ENCODE peak calls at places on chromosomes 11 and 22, in ten cellular contexts. A, H, Q, W, I, O, L, G, D and V are unnamed samples.

GRCh38 chr11:71223671-71224660 is 28.4 kb downstream of the SHANK2 start:
- DNase-seq in L (no peak), W (no peak), G (no peak), D (no peak), H (no peak), I (no peak), A (no peak), O (no peak), Q (no peak), V (no peak)

GRCh38 chr11:118843518-118843917 is 40.2 kb upstream of the CXCR5 start:
- DNase-seq in Q (no peak), H (no peak), O (no peak), W (no peak), A (no peak), L (no peak), I (no peak), D (no peak), G (no peak), V (no peak)

GRCh38 chr11:1008001-1008400 is 28.5 kb downstream of the MUC6 start:
- DNase-seq in H (no peak), O (no peak), L (no peak), I (no peak), D (no peak), W (no peak), G (no peak), A (no peak), Q (no peak), V (no peak)

GRCh38 chr11:68574308-68574707 is 110.0 kb upstream of the GAL start:
- DNase-seq in A (no peak), W (no peak), G (no peak), D (no peak), O (no peak), H (no peak), L (peak), Q (no peak), I (peak), V (peak)

GRCh38 chr11:16154715-16155396 is 201.5 kb downstream of the SOX6 start:
- DNase-seq in I (no peak), Q (no peak), D (no peak), L (peak), A (no peak), W (no peak), G (no peak), O (peak), H (no peak), V (peak)

GRCh38 chr11:9861860-9862725 is 198.2 kb downstream of the SWAP70 start:
- DNase-seq in H (peak), Q (no peak), O (peak), G (peak), W (no peak), I (peak), A (peak), L (peak), D (no peak), V (peak)

GRCh38 chr11:46686886-46687810 is 13.3 kb downstream of the ARHGAP1 start:
- DNase-seq in D (no peak), I (peak), W (no peak), G (no peak), O (no peak), H (no peak), L (peak), Q (no peak), A (peak), V (peak)

GRCh38 chr22:48665286-48666010 is 1162.2 kb downstream of the BRD1 start:
- DNase-seq in H (no peak), G (no peak), Q (no peak), L (no peak), A (no peak), W (no peak), I (no peak), D (no peak), O (no peak), V (no peak)

GRCh38 chr22:37229805-37230672 is 14.0 kb downstream of the RAC2 start:
- DNase-seq in G (no peak), W (peak), D (no peak), O (no peak), Q (no peak), I (peak), L (peak), H (no peak), A (no peak), V (peak)

DNA sequence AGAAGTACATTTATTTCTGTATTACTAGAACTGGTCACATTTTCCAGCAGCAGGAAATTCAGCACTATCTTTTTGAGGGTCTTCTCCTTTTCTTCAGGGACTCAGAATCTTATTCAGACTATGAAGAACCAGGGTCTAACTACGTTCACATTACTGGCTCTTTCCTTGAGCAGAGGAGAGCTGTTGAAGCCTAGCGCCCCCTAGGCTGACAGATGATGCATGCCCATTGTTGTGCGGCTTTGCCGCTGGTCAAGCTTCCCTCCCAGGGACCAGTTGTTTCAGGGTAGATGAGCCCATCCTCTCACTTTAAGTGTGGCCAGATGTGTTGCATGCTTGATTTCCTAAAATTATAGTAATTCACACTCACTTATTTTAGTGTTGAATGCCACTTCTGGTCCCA is 168.2 kb upstream of the PDGFD start:
- DNase-seq in Q (no peak), O (peak), I (no peak), A (no peak), H (peak), D (no peak), L (no peak), G (peak), W (no peak), V (no peak)
- TF ChIP-seq CTCF in Q (peak), O (peak), I (no peak), A (no peak), H (peak), D (no peak), L (peak), G (peak), W (no peak), V (peak)

GRCh38 chr11:66157182-66157864 is 87.3 kb downstream of the PACS1 start:
- DNase-seq in O (no peak), Q (no peak), I (peak), A (no peak), H (no peak), G (no peak), L (no peak), D (no peak), W (no peak), V (peak)
- TF ChIP-seq CTCF in O (no peak), Q (no peak), I (no peak), A (no peak), H (no peak), G (no peak), L (no peak), D (no peak), W (no peak), V (peak)

GRCh38 chr11:27231519-27231918 is 131.5 kb downstream of the CCDC34 start:
- DNase-seq in L (no peak), G (no peak), H (no peak), D (no peak), I (no peak), O (no peak), W (no peak), Q (no peak), A (no peak), V (no peak)

GRCh38 chr11:27233654-27234042 is 129.4 kb downstream of the CCDC34 start:
- DNase-seq in L (no peak), I (no peak), G (no peak), W (no peak), A (no peak), Q (no peak), H (no peak), O (no peak), D (no peak), V (no peak)

GRCh38 chr11:27234961-27235360 is 128.1 kb downstream of the CCDC34 start:
- DNase-seq in A (no peak), Q (no peak), H (no peak), L (no peak), D (no peak), W (no peak), I (no peak), O (no peak), G (no peak), V (no peak)

GRCh38 chr11:27237641-27238040 is 125.4 kb downstream of the CCDC34 start:
- DNase-seq in H (no peak), Q (no peak), L (no peak), I (no peak), G (no peak), D (no peak), W (no peak), O (no peak), A (no peak), V (no peak)

DNA sequence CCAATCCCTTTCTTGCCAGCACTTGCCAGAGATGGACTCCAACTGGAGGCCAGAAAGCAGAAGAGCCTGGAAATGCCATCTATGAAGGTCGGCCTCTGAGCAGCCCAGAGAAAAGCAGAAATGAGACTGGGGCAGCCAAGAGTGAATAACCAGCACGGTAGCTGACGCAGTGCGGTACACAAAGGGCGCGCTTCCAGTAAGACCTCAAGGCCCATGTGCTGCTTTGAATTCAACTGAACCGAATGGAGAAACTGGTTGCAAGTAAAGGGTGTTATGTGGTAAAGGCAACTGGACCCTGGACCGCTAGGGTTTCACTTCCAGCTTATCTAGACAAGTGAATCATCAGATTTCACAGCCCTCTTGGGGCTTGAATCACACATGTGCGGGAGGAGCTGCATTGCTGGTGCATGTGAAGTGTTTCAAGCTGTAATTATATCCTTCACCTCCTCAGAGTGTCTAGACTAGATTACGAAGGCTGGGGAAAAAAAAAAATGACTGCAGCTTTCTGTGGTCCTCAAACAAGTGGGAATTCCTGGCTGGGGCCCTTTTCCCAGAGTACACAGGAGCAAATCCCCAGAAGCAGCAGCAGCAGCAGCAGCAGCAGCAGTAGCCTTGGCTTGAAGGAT is 128.9 kb downstream of the CCDC34 start:
- DNase-seq in D (no peak), Q (no peak), G (no peak), A (peak), O (no peak), I (peak), H (no peak), L (peak), W (peak), V (peak)
- TF ChIP-seq CTCF in D (no peak), Q (no peak), G (no peak), A (no peak), O (no peak), I (peak), H (no peak), L (no peak), W (no peak), V (peak)

DNA sequence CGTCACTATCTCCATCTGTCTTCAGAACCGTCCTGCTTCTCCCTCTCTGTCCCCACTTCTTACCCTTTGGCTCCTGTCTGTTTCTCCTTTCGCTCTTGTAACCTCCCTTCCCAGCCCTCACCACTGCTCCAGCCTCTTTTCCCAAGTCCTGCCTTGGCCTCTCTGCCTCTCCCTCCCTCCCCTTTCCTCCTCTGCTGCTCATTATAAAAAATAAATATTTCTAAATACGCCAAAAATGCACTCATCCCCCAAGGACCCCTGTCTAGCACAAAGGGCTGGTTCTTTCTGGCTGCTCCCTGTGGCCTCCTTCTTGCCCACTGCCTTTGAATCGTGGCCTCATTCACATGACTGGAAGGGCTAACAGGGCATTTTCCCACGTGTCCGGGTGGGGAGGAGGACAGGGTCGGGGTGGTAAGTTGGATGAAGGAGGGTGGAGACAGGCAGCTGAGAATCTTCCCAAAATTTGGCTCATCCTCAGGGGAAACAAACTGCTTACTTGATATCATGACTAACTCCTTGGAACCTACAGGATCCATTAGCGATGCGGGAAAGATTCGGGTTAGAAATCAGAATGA is 26.4 kb upstream of the OAF start:
- DNase-seq in D (no peak), I (no peak), H (no peak), Q (peak), L (no peak), A (no peak), W (peak), G (no peak), O (peak), V (no peak)
- TF ChIP-seq CTCF in D (no peak), I (no peak), H (no peak), Q (no peak), L (no peak), A (no peak), W (no peak), G (no peak), O (no peak), V (no peak)

GRCh38 chr11:7413961-7414728 is 71.2 kb upstream of the OLFML1 start:
- DNase-seq in I (no peak), Q (no peak), H (no peak), O (no peak), L (no peak), W (no peak), D (no peak), G (no peak), A (no peak), V (no peak)
- TF ChIP-seq CTCF in I (no peak), Q (peak), H (no peak), O (no peak), L (no peak), W (no peak), D (no peak), G (no peak), A (no peak), V (no peak)

GRCh38 chr11:32374261-32374711 is 61.1 kb downstream of the WT1 start:
- DNase-seq in H (peak), A (peak), Q (no peak), W (no peak), L (no peak), D (no peak), G (peak), O (peak), I (no peak), V (no peak)
- TF ChIP-seq CTCF in H (peak), A (peak), Q (peak), W (peak), L (peak), D (no peak), G (peak), O (no peak), I (peak), V (peak)

GRCh38 chr11:27716850-27717249 is 16.6 kb upstream of the BDNF start:
- DNase-seq in L (no peak), O (no peak), G (no peak), H (no peak), D (no peak), W (no peak), A (peak), Q (no peak), I (peak), V (peak)
- TF ChIP-seq CTCF in L (no peak), O (no peak), G (no peak), H (no peak), D (no peak), W (no peak), A (peak), Q (no peak), I (peak), V (peak)

GRCh38 chr11:128588086-128588485 is 728 bp upstream of the ETS1 start:
- DNase-seq in L (no peak), O (no peak), I (no peak), W (no peak), D (no peak), Q (no peak), H (no peak), A (peak), G (no peak), V (no peak)
- TF ChIP-seq CTCF in L (no peak), O (no peak), I (no peak), W (no peak), D (no peak), Q (no peak), H (no peak), A (no peak), G (no peak), V (no peak)

DNA sequence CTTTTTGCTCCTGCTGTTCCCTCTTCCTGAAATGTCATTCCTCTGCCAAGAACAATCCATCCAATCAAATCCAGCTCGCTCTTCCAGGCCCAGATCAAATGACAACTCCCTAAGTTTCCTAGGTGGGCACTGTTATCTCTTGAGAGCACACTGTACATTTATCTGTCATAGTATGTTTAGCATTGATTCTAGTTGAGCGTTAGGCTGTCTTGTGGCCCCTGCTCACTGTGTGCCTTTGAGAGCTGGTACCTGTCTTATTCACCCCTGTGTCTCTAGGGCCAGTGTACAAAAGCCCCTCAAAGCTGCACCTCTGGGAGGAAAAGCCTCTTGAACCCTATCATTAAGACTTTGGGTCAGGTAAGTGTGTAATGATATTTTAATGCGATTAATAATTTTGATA is 7.1 kb upstream of the LMO2 start:
- DNase-seq in L (no peak), A (no peak), O (no peak), H (no peak), D (no peak), W (no peak), I (peak), G (no peak), Q (no peak), V (no peak)
- TF ChIP-seq CTCF in L (no peak), A (no peak), O (no peak), H (no peak), D (no peak), W (no peak), I (no peak), G (no peak), Q (no peak), V (no peak)

DNA sequence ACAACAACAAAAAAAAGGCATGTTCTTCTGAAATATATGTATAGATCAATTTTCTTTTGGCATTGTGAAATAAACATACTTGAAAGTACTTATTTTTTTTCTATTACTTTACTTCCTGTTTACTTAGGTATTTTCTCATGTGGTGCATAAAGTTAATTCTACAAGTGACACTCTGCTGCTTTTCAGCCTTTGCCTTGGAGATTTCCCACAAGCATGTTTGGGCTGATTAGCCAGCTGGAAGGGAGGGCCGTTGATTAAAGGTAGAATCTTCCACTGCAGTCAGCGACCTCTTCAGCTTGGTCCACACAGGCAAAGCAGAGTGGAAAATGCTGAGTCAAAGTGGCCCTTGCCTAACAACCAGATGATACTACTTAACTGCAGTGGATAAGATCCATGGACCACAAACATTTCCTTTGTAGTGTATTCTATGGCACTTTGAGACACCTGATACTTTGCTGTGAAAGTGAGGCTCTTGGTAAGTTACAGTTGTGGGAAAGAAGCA is 176.0 kb downstream of the ARHGAP42 start:
- DNase-seq in O (no peak), W (no peak), Q (no peak), H (no peak), I (peak), L (peak), G (no peak), A (peak), D (no peak), V (peak)
- TF ChIP-seq CTCF in O (no peak), W (no peak), Q (no peak), H (no peak), I (peak), L (no peak), G (no peak), A (no peak), D (no peak), V (no peak)